ENCODE peak calls at places on chromosomes 16 and 17, in eight cellular contexts. T, Q, X, U, W, E, B and M are unnamed samples. For H3K4me1, the result is how much of the 10 kb centered on the place peaks cover.

GRCh38 chr17:12070561-12070960 is 49.9 kb downstream of the MAP2K4 start:
- DNase-seq in X (no peak), U (no peak), Q (peak), W (no peak), T (peak), E (no peak), B (peak), M (no peak)

GRCh38 chr17:18076941-18077340 is 10.8 kb upstream of the DRG2 start:
- DNase-seq in U (no peak), T (peak), B (no peak), X (no peak), Q (no peak), E (no peak), W (no peak), M (no peak)

GRCh38 chr17:65246252-65246651 is 109.1 kb downstream of the RGS9 start:
- DNase-seq in U (no peak), B (no peak), T (no peak), Q (no peak), W (no peak), X (no peak), E (no peak), M (no peak)

GRCh38 chr16:67445441-67445912 is 14.6 kb downstream of the HSD11B2 start:
- DNase-seq in Q (peak), U (no peak), E (no peak), W (no peak), B (no peak), T (no peak), X (no peak), M (peak)

GRCh38 chr17:3512512-3513171 is 36.8 kb downstream of the ASPA start:
- DNase-seq in Q (no peak), B (no peak), E (no peak), U (no peak), X (peak), W (peak), T (peak), M (peak)

GRCh38 chr16:67236551-67237395 is 9.8 kb downstream of the TMEM208 start:
- DNase-seq in X (peak), E (peak), U (peak), T (peak), Q (peak), W (no peak), B (peak), M (no peak)

GRCh38 chr17:38568845-38569510 is 36.8 kb downstream of the SRCIN1 start:
- DNase-seq in U (no peak), Q (no peak), W (no peak), X (no peak), E (no peak), B (no peak), T (no peak), M (no peak)

GRCh38 chr16:16067127-16067526 is 117.7 kb downstream of the ABCC1 start:
- DNase-seq in U (no peak), X (peak), Q (no peak), W (no peak), E (no peak), B (no peak), T (no peak), M (peak)

GRCh38 chr16:4301968-4302367 is 13.9 kb upstream of the GLIS2 start:
- DNase-seq in W (no peak), Q (no peak), T (no peak), B (no peak), X (no peak), E (no peak), U (no peak), M (no peak)

GRCh38 chr17:76884995-76885896 is 17.0 kb downstream of the MGAT5B start:
- DNase-seq in E (no peak), W (no peak), X (no peak), U (no peak), Q (no peak), B (no peak), T (no peak), M (no peak)

GRCh38 chr16:4769306-4769638 is 2.3 kb upstream of the ZNF500 start:
- DNase-seq in W (no peak), B (no peak), E (no peak), Q (no peak), X (no peak), U (no peak), T (no peak), M (no peak)

GRCh38 chr17:79219208-79219935 is 144.7 kb downstream of the ENGASE start:
- DNase-seq in U (no peak), Q (no peak), W (no peak), T (no peak), B (no peak), E (no peak), X (no peak), M (no peak)

GRCh38 chr17:68461122-68461539 is 3.8 kb upstream of the WIPI1 start:
- DNase-seq in E (no peak), T (no peak), U (no peak), W (no peak), X (no peak), B (no peak), Q (no peak), M (no peak)

GRCh38 chr17:67449885-67450755 is 73.0 kb downstream of the PITPNC1 start:
- DNase-seq in X (no peak), Q (no peak), E (no peak), B (no peak), W (no peak), T (no peak), U (no peak), M (no peak)

GRCh38 chr16:25006504-25007055 is 8.6 kb downstream of the ARHGAP17 start:
- DNase-seq in Q (peak), X (no peak), E (no peak), B (no peak), T (peak), U (no peak), W (no peak), M (no peak)

DNA sequence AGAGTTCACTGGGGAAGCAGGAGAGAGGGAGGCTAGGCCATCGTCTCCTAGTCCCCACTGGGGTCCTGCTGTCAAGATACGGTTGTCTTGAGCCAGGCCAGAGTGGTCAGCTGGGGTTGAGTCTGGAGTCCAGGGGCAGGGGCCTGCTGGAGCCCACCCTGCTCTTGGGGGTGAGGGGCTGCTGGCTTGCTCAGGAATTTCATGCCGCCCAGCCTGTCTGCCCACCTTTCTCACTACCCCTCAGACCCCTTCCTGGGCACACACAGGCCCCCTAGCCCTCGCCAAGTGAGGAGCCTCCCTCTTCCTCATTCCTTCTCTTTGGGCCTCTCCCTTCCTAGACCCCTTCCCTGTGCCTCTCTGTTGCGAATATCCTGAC is 1.3 kb downstream of the TRAF7 start:
- DNase-seq in T (no peak), E (no peak), U (no peak), B (no peak), Q (no peak), W (no peak), X (no peak), M (no peak)
- H3K4me1 ChIP-seq in T (under half), E (half or more), U (under half), B (under half), Q (half or more), W (half or more), X (under half), M (half or more)

DNA sequence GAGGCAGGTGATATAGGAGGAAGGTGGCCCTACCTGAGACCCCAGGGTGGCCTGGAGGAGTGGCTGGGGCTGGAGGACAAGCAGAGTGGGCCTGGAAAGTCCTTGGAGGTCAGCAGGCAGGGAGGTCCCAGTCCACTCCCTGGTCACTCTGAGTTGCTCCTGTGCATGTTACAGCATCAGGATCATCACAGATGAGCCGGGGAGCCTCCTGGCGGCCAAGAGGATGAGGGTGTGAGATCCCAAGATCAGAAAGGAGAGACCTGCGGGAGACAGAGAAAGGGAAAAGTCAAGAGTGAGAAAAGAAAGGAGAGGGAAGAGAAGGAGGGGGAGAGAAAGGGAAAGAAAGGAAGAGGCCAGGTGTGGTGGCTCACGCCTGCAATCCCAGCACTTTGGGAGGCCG is 71.7 kb downstream of the MRM1 start:
- DNase-seq in E (no peak), Q (no peak), X (no peak), B (no peak), T (no peak), W (no peak), U (no peak), M (no peak)
- H3K4me1 ChIP-seq in E (under half), Q (under half), X (under half), B (under half), T (under half), W (under half), U (under half), M (under half)

GRCh38 chr17:49213399-49213798 is 2.9 kb downstream of the ABI3 start:
- DNase-seq in E (no peak), T (no peak), B (no peak), Q (no peak), X (no peak), U (no peak), W (no peak), M (no peak)
- H3K4me1 ChIP-seq in E (under half), T (under half), B (under half), Q (under half), X (under half), U (half or more), W (half or more), M (under half)

GRCh38 chr16:85979605-85980004 is 80.6 kb downstream of the IRF8 start:
- DNase-seq in U (no peak), Q (no peak), T (no peak), E (no peak), B (no peak), X (no peak), W (no peak), M (no peak)

GRCh38 chr16:85981826-85982562 is 83.0 kb downstream of the IRF8 start:
- DNase-seq in B (no peak), T (no peak), W (no peak), X (no peak), Q (no peak), U (no peak), E (no peak), M (no peak)

GRCh38 chr16:85980686-85981085 is 81.7 kb downstream of the IRF8 start:
- DNase-seq in B (no peak), U (no peak), T (no peak), Q (no peak), E (no peak), X (no peak), W (no peak), M (no peak)

GRCh38 chr16:85978291-85978775 is 79.4 kb downstream of the IRF8 start:
- DNase-seq in T (no peak), B (no peak), U (no peak), Q (no peak), W (no peak), E (no peak), X (no peak), M (no peak)

GRCh38 chr16:85978976-85979375 is 80.0 kb downstream of the IRF8 start:
- DNase-seq in E (no peak), W (no peak), T (no peak), Q (no peak), U (no peak), B (no peak), X (no peak), M (no peak)
- H3K4me1 ChIP-seq in E (under half), W (under half), T (under half), Q (under half), U (under half), B (under half), X (under half), M (under half)